ENCODE peak calls at places on chromosome 16, in four cellular contexts. One of them, this sample, is unnamed.
A peak's percentile ranks its signal among the peaks of the same experiment; 100 is the strongest.

GRCh38 chr16:84839054-84839453 is 19.3 kb downstream of the CRISPLD2 start:
- DNase-seq in osteoblast: peak; percentile 88
- DNase-seq in CD4-positive, alpha-beta T cell: no peak
- DNase-seq in endothelial cell: no peak
- DNase-seq in this sample: no peak

GRCh38 chr16:68786685-68787418 is 49.8 kb downstream of the CDH1 start:
- DNase-seq in CD4-positive, alpha-beta T cell: no peak
- DNase-seq in endothelial cell: no peak
- DNase-seq in osteoblast: no peak
- DNase-seq in this sample: no peak

GRCh38 chr16:80300456-80300855 is 240.3 kb upstream of the DYNLRB2 start:
- DNase-seq in osteoblast: peak; percentile 58
- DNase-seq in endothelial cell: no peak
- DNase-seq in CD4-positive, alpha-beta T cell: no peak
- DNase-seq in this sample: no peak

GRCh38 chr16:1349951-1350350 is 1.7 kb downstream of the TSR3 start:
- DNase-seq in endothelial cell: no peak
- DNase-seq in CD4-positive, alpha-beta T cell: no peak
- DNase-seq in osteoblast: no peak
- DNase-seq in this sample: no peak

GRCh38 chr16:84808812-84809211 is 11.0 kb upstream of the CRISPLD2 start:
- DNase-seq in osteoblast: peak; percentile 44
- DNase-seq in CD4-positive, alpha-beta T cell: no peak
- DNase-seq in endothelial cell: no peak
- DNase-seq in this sample: no peak

GRCh38 chr16:68267612-68268405 is 3.5 kb downstream of the SLC7A6 start:
- DNase-seq in osteoblast: no peak
- DNase-seq in CD4-positive, alpha-beta T cell: no peak
- DNase-seq in endothelial cell: no peak
- DNase-seq in this sample: no peak

GRCh38 chr16:53159781-53160436 is 105.1 kb downstream of the CHD9 start:
- DNase-seq in CD4-positive, alpha-beta T cell: no peak
- DNase-seq in endothelial cell: peak; percentile 13
- DNase-seq in osteoblast: peak; percentile 44
- DNase-seq in this sample: no peak

GRCh38 chr16:77111057-77111456 is 79.9 kb upstream of the MON1B start:
- DNase-seq in osteoblast: no peak
- DNase-seq in CD4-positive, alpha-beta T cell: no peak
- DNase-seq in endothelial cell: no peak
- DNase-seq in this sample: no peak

GRCh38 chr16:80527297-80527696 is 13.5 kb upstream of the DYNLRB2 start:
- DNase-seq in endothelial cell: peak; percentile 60
- DNase-seq in osteoblast: peak; percentile 27
- DNase-seq in CD4-positive, alpha-beta T cell: peak; percentile 31
- DNase-seq in this sample: no peak

GRCh38 chr16:57277586-57277985 is 6.9 kb downstream of the PLLP start:
- DNase-seq in osteoblast: peak; percentile 89
- DNase-seq in endothelial cell: no peak
- DNase-seq in CD4-positive, alpha-beta T cell: peak; percentile 63
- DNase-seq in this sample: no peak

GRCh38 chr16:68354816-68355215 is 44.0 kb downstream of the PRMT7 start:
- DNase-seq in endothelial cell: no peak
- DNase-seq in CD4-positive, alpha-beta T cell: no peak
- DNase-seq in osteoblast: peak; percentile 18
- DNase-seq in this sample: no peak

GRCh38 chr16:28556914-28557320 is 3.2 kb downstream of the SGF29 start:
- DNase-seq in endothelial cell: no peak
- DNase-seq in CD4-positive, alpha-beta T cell: no peak
- DNase-seq in osteoblast: no peak
- DNase-seq in this sample: no peak

GRCh38 chr16:2475413-2476344 is 752 bp downstream of the TBC1D24 start:
- DNase-seq in endothelial cell: no peak
- DNase-seq in osteoblast: no peak
- DNase-seq in CD4-positive, alpha-beta T cell: peak; percentile 19
- DNase-seq in this sample: no peak

GRCh38 chr16:2004795-2005517 is 4.7 kb downstream of the ZNF598 start:
- DNase-seq in osteoblast: no peak
- DNase-seq in endothelial cell: no peak
- DNase-seq in CD4-positive, alpha-beta T cell: no peak
- DNase-seq in this sample: no peak

GRCh38 chr16:82633964-82634600 is 7.3 kb downstream of the CDH13 start:
- DNase-seq in endothelial cell: no peak
- DNase-seq in CD4-positive, alpha-beta T cell: no peak
- DNase-seq in osteoblast: peak; percentile 87
- DNase-seq in this sample: no peak

GRCh38 chr16:29790949-29791844 is 646 bp downstream of the KIF22 start:
- DNase-seq in CD4-positive, alpha-beta T cell: no peak
- DNase-seq in osteoblast: peak; percentile 85
- DNase-seq in endothelial cell: no peak
- DNase-seq in this sample: no peak

GRCh38 chr16:67412294-67412693 is 4.0 kb downstream of the ZDHHC1 start:
- DNase-seq in endothelial cell: no peak
- DNase-seq in osteoblast: peak; percentile 71
- DNase-seq in CD4-positive, alpha-beta T cell: no peak
- DNase-seq in this sample: no peak

GRCh38 chr16:28181557-28181914 is 30.2 kb downstream of the XPO6 start:
- DNase-seq in endothelial cell: no peak
- DNase-seq in osteoblast: no peak
- DNase-seq in CD4-positive, alpha-beta T cell: no peak
- DNase-seq in this sample: no peak

GRCh38 chr16:36336-36984 is 16.9 kb downstream of the POLR3K start:
- DNase-seq in osteoblast: peak; percentile 25
- DNase-seq in CD4-positive, alpha-beta T cell: no peak
- DNase-seq in endothelial cell: no peak
- DNase-seq in this sample: no peak

GRCh38 chr16:4991754-4992153 is 33.6 kb downstream of the SEC14L5 start:
- DNase-seq in endothelial cell: no peak
- DNase-seq in CD4-positive, alpha-beta T cell: no peak
- DNase-seq in osteoblast: no peak
- DNase-seq in this sample: peak; percentile 71

GRCh38 chr16:20260215-20261009 is 66.9 kb downstream of the GP2 start:
- DNase-seq in CD4-positive, alpha-beta T cell: no peak
- DNase-seq in endothelial cell: no peak
- DNase-seq in osteoblast: no peak
- DNase-seq in this sample: no peak

GRCh38 chr16:20265019-20265418 is 62.3 kb downstream of the GP2 start:
- DNase-seq in osteoblast: no peak
- DNase-seq in endothelial cell: no peak
- DNase-seq in CD4-positive, alpha-beta T cell: no peak
- DNase-seq in this sample: no peak

GRCh38 chr16:20259549-20259948 is 67.8 kb downstream of the GP2 start:
- DNase-seq in endothelial cell: no peak
- DNase-seq in CD4-positive, alpha-beta T cell: no peak
- DNase-seq in osteoblast: no peak
- DNase-seq in this sample: no peak

GRCh38 chr16:20262248-20262647 is 65.1 kb downstream of the GP2 start:
- DNase-seq in CD4-positive, alpha-beta T cell: no peak
- DNase-seq in endothelial cell: no peak
- DNase-seq in osteoblast: no peak
- DNase-seq in this sample: no peak

DNA sequence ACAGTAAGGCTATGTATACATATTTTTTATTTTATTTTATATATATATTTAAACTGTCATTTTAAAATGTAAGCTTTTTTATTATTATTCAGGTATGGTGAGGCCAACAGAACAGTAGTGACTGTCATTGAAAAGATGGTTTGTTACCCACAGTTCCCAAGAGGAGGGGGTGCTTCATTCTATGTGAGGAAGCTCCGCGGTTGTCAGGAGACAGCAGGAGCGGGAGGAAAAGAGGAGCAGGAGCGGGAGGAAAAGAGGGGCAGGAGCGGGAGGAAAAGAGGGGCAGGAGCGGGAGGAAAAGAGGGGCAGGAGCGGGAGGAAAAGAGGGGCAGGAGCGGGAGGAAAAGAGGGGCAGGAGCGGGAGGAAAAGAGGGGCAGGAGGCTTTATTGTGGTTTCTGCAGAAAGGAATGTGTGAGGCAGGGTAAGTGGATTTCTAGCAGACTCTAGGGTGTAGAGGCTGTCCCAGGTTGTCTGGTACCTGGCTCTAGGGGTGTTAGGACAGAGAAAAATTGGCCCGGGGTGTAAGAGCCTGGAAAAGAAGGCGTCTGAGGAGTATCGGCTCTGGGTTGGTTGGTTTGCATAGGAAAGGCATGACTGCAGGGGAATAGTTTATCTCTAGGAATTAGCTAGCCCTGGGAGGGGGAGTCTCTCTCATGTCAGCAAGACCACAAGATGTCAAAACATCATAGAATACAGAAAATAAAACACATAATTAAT is 64.0 kb downstream of the GP2 start:
- DNase-seq in CD4-positive, alpha-beta T cell: no peak
- DNase-seq in osteoblast: no peak
- DNase-seq in endothelial cell: no peak
- DNase-seq in this sample: no peak
- TF ChIP-seq CTCF in CD4-positive, alpha-beta T cell: no peak
- TF ChIP-seq CTCF in osteoblast: no peak
- TF ChIP-seq CTCF in endothelial cell: no peak
- TF ChIP-seq CTCF in this sample: no peak

DNA sequence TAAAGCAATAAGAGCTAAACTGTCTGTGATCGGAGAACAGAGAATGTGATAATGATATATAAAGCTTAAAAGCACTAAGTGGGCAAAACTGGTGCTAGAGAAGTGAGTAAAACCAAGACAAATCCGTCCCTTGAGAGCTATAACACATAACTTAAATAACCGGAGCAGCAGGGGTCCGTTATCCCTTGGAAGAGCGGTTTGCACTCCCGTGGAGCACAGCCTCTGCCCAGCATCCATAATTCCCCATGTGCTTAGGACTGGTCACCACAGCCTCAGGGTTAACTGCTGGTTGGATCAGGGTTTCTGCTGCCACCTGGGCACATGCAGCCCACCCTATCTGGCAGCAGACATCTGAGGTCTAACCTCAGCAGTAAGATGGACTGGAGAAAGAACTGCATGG is 489.1 kb downstream of the NPIPA7 start:
- DNase-seq in osteoblast: no peak
- DNase-seq in CD4-positive, alpha-beta T cell: no peak
- DNase-seq in endothelial cell: no peak
- DNase-seq in this sample: no peak
- TF ChIP-seq CTCF in osteoblast: no peak
- TF ChIP-seq CTCF in CD4-positive, alpha-beta T cell: no peak
- TF ChIP-seq CTCF in endothelial cell: no peak
- TF ChIP-seq CTCF in this sample: no peak

GRCh38 chr16:56199164-56199563 is 7.9 kb downstream of the GNAO1 start:
- DNase-seq in endothelial cell: no peak
- DNase-seq in CD4-positive, alpha-beta T cell: no peak
- DNase-seq in osteoblast: no peak
- DNase-seq in this sample: no peak

GRCh38 chr16:56202036-56202435 is 10.7 kb downstream of the GNAO1 start:
- DNase-seq in CD4-positive, alpha-beta T cell: peak; percentile 10
- DNase-seq in endothelial cell: no peak
- DNase-seq in osteoblast: no peak
- DNase-seq in this sample: no peak

GRCh38 chr16:56204836-56205235 is 13.5 kb downstream of the GNAO1 start:
- DNase-seq in CD4-positive, alpha-beta T cell: no peak
- DNase-seq in endothelial cell: no peak
- DNase-seq in osteoblast: no peak
- DNase-seq in this sample: no peak

GRCh38 chr16:56201030-56201429 is 9.7 kb downstream of the GNAO1 start:
- DNase-seq in CD4-positive, alpha-beta T cell: no peak
- DNase-seq in osteoblast: no peak
- DNase-seq in endothelial cell: no peak
- DNase-seq in this sample: no peak

DNA sequence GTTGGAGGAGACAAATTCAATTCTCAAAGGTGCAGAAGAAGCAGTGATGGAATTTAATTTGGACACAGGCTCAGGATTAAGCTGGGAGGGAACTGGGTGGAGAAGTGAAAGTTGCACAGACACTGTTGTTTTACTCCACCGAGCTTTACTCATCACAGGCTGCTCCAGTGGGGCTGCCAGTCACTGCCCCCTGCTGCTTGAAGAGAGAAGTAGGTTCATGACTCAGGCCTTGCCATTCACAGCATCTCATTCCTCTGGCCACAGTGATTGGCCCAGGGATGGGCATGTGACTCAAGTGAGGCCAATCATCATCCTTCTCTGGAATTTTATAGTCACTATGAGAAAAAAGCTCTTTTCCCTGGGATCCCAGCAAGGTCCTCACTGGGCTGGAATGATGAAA is 11.8 kb downstream of the GNAO1 start:
- DNase-seq in CD4-positive, alpha-beta T cell: peak; percentile 48
- DNase-seq in endothelial cell: no peak
- DNase-seq in osteoblast: no peak
- DNase-seq in this sample: no peak
- TF ChIP-seq CTCF in CD4-positive, alpha-beta T cell: peak; percentile 47
- TF ChIP-seq CTCF in endothelial cell: no peak
- TF ChIP-seq CTCF in osteoblast: peak; percentile 44
- TF ChIP-seq CTCF in this sample: peak; percentile 39

DNA sequence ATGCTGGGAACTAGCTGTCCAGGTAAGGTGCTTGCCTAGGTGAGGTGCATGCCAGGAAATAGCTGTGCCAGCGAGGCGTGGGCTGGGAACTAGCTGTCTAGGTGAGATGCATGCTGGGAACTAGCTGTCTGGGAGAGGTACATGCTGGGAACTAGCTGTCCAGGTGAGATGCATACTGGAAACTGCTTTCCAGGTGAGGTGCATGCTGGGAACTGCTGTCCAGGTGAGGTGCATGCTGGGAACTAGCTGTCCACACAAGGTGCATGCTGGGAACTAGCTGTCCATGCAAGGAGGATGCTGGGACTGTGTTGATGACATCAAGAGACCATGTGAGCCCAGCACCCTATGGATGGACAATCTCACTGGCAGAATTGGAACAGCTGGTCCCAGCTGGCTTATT is 480.0 kb upstream of the RBFOX1 start:
- DNase-seq in osteoblast: no peak
- DNase-seq in endothelial cell: no peak
- DNase-seq in CD4-positive, alpha-beta T cell: no peak
- DNase-seq in this sample: no peak
- TF ChIP-seq CTCF in osteoblast: no peak
- TF ChIP-seq CTCF in endothelial cell: no peak
- TF ChIP-seq CTCF in CD4-positive, alpha-beta T cell: no peak
- TF ChIP-seq CTCF in this sample: no peak

DNA sequence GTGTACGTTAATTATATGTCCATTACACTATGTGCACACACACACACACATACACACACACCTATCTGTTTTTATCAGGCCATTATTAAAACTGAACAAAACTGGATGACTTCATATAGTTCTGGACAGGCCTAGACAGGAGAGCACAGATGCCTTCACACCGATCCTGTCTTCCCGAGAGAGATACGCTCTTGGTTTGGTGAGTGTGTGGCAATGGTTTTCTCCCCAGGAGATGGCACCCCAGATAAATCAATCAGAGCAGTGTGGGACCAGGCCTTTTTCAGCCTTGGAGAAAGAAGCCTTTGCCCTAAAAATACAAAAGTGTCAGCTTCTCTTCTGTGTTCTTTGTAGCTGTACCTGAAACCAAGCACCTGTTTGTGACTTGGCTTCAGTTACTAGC is 83.7 kb downstream of the CPPED1 start:
- DNase-seq in osteoblast: peak; percentile 37
- DNase-seq in CD4-positive, alpha-beta T cell: no peak
- DNase-seq in endothelial cell: no peak
- DNase-seq in this sample: no peak
- TF ChIP-seq CTCF in osteoblast: no peak
- TF ChIP-seq CTCF in CD4-positive, alpha-beta T cell: no peak
- TF ChIP-seq CTCF in endothelial cell: no peak
- TF ChIP-seq CTCF in this sample: no peak